ENCODE peak calls at places on chromosomes 12 and 14, in nine cellular contexts. S is IMR-90, W is thyroid gland, E is H54, C is Right ventricle myocardium inferior, J is vagina, O is frontal cortex, G is EH, R is hypothalamus. X is an unnamed sample.

GRCh38 chr14:77000340-77001235 is 27.9 kb downstream of the IRF2BPL start:
- DNase-seq in S (peak; percentile 79), W (no peak), E (no peak), C (no peak), J (no peak), O (no peak), G (peak; percentile 76), R (no peak), X (peak; percentile 56)

GRCh38 chr14:73612339-73613045 is at the start of gene ACOT6:
- DNase-seq in S (peak; percentile 64), W (peak; percentile 74), E (peak; percentile 85), C (peak; percentile 81), J (no peak), O (peak; percentile 63), G (peak; percentile 79), R (peak; percentile 17), X (peak; percentile 60)

GRCh38 chr12:24901975-24902461 is 46.9 kb downstream of the BCAT1 start:
- DNase-seq in S (no peak), W (no peak), E (no peak), C (peak; percentile 62), J (no peak), O (peak; percentile 52), G (no peak), R (no peak), X (peak; percentile 47)

GRCh38 chr12:21483531-21483930 is 17.9 kb downstream of the RECQL start:
- DNase-seq in S (no peak), W (no peak), E (no peak), C (no peak), J (no peak), O (no peak), G (no peak), R (no peak), X (no peak)

GRCh38 chr14:91063119-91063518 is 2.7 kb upstream of the RPS6KA5 start:
- DNase-seq in S (no peak), W (no peak), E (peak; percentile 33), C (no peak), J (no peak), O (no peak), G (peak; percentile 11), R (no peak), X (no peak)

GRCh38 chr12:47360771-47361388 is 281.1 kb upstream of the AMIGO2 start:
- DNase-seq in S (no peak), W (no peak), E (no peak), C (no peak), J (no peak), O (no peak), G (peak; percentile 29), R (no peak), X (no peak)

GRCh38 chr14:91017011-91017410 is 43.4 kb downstream of the RPS6KA5 start:
- DNase-seq in S (no peak), W (no peak), E (no peak), C (no peak), J (no peak), O (no peak), G (no peak), R (no peak), X (no peak)

GRCh38 chr12:105928436-105928835 is 210.3 kb downstream of the NUAK1 start:
- DNase-seq in S (no peak), W (peak; percentile 58), E (no peak), C (no peak), J (no peak), O (no peak), G (no peak), R (no peak), X (no peak)

GRCh38 chr12:113276306-113276705 is 55.0 kb downstream of the TPCN1 start:
- DNase-seq in S (peak; percentile 13), W (no peak), E (no peak), C (no peak), J (no peak), O (no peak), G (no peak), R (no peak), X (no peak)

GRCh38 chr12:113547157-113547556 is 75.5 kb upstream of the LHX5 start:
- DNase-seq in S (no peak), W (no peak), E (no peak), C (no peak), J (no peak), O (no peak), G (no peak), R (no peak), X (no peak)

GRCh38 chr12:57134949-57135348 is 6.7 kb downstream of the LRP1 start:
- DNase-seq in S (no peak), W (no peak), E (no peak), C (no peak), J (no peak), O (no peak), G (no peak), R (no peak), X (no peak)

GRCh38 chr12:92047058-92047826 is 98.4 kb downstream of the BTG1 start:
- DNase-seq in S (peak; percentile 29), W (no peak), E (no peak), C (no peak), J (no peak), O (no peak), G (no peak), R (no peak), X (no peak)

GRCh38 chr14:21087294-21088091 is 11.0 kb downstream of the ZNF219 start:
- DNase-seq in S (peak; percentile 98), W (no peak), E (peak; percentile 85), C (no peak), J (peak; percentile 87), O (peak; percentile 79), G (peak; percentile 97), R (no peak), X (peak; percentile 70)

GRCh38 chr14:21308479-21309237 is 28.8 kb downstream of the RPGRIP1 start:
- DNase-seq in S (peak; percentile 23), W (peak; percentile 86), E (no peak), C (no peak), J (peak; percentile 87), O (no peak), G (peak; percentile 57), R (peak; percentile 9), X (peak; percentile 42)

GRCh38 chr14:68042591-68043210 is 223.1 kb downstream of the RAD51B start:
- DNase-seq in S (no peak), W (peak; percentile 70), E (no peak), C (no peak), J (no peak), O (no peak), G (peak; percentile 9), R (no peak), X (no peak)

GRCh38 chr14:65239143-65239672 is 136.9 kb upstream of the MAX start:
- DNase-seq in S (peak; percentile 77), W (no peak), E (no peak), C (no peak), J (no peak), O (no peak), G (peak; percentile 92), R (no peak), X (no peak)

GRCh38 chr12:53182836-53183235 is 2.1 kb upstream of the CSAD start:
- DNase-seq in S (no peak), W (no peak), E (no peak), C (no peak), J (no peak), O (no peak), G (no peak), R (no peak), X (no peak)

GRCh38 chr12:96274331-96274730 is 80.2 kb downstream of the ELK3 start:
- DNase-seq in S (peak; percentile 77), W (no peak), E (no peak), C (no peak), J (no peak), O (no peak), G (peak; percentile 64), R (no peak), X (no peak)

GRCh38 chr12:51357374-51358047 is 11.0 kb upstream of the CELA1 start:
- DNase-seq in S (no peak), W (no peak), E (no peak), C (no peak), J (no peak), O (no peak), G (no peak), R (no peak), X (no peak)

GRCh38 chr12:2295941-2296461 is 243.2 kb downstream of the CACNA1C start:
- DNase-seq in S (peak; percentile 89), W (no peak), E (peak; percentile 58), C (no peak), J (no peak), O (no peak), G (peak; percentile 92), R (no peak), X (no peak)

GRCh38 chr14:105474478-105475268 is at the start of gene CRIP2:
- DNase-seq in S (peak; percentile 10), W (peak; percentile 59), E (peak; percentile 84), C (peak; percentile 83), J (no peak), O (peak; percentile 92), G (peak; percentile 48), R (no peak), X (no peak)

GRCh38 chr14:99537399-99537798 is 56.2 kb downstream of the CCNK start:
- DNase-seq in S (peak; percentile 83), W (peak; percentile 72), E (peak; percentile 86), C (no peak), J (no peak), O (no peak), G (peak; percentile 91), R (no peak), X (no peak)

GRCh38 chr12:88501976-88502938 is 78.0 kb downstream of the KITLG start:
- DNase-seq in S (peak; percentile 48), W (no peak), E (no peak), C (no peak), J (no peak), O (no peak), G (peak; percentile 48), R (no peak), X (no peak)

GRCh38 chr14:60002819-60003492 is 83.0 kb downstream of the LRRC9 start:
- DNase-seq in S (no peak), W (peak; percentile 68), E (no peak), C (peak; percentile 81), J (no peak), O (no peak), G (no peak), R (no peak), X (no peak)

GRCh38 chr12:104656383-104656782 is 199.6 kb downstream of the CHST11 start:
- DNase-seq in S (no peak), W (no peak), E (no peak), C (no peak), J (no peak), O (no peak), G (no peak), R (no peak), X (no peak)

GRCh38 chr12:109302358-109302757 is 6.7 kb downstream of the FOXN4 start:
- DNase-seq in S (no peak), W (no peak), E (no peak), C (no peak), J (no peak), O (no peak), G (no peak), R (no peak), X (no peak)

GRCh38 chr14:69580009-69580577 is 5.4 kb upstream of the CCDC177 start:
- DNase-seq in S (peak; percentile 96), W (no peak), E (no peak), C (no peak), J (no peak), O (no peak), G (peak; percentile 58), R (no peak), X (no peak)

GRCh38 chr12:9687228-9687627 is 17.7 kb downstream of the CLEC2D start:
- DNase-seq in S (peak; percentile 49), W (no peak), E (no peak), C (no peak), J (no peak), O (no peak), G (peak; percentile 18), R (no peak), X (no peak)

GRCh38 chr12:132807295-132808222 is 21.1 kb downstream of the GOLGA3 start:
- DNase-seq in S (no peak), W (no peak), E (no peak), C (no peak), J (no peak), O (no peak), G (no peak), R (no peak), X (no peak)

GRCh38 chr12:49017764-49018281 is 753 bp downstream of the PRKAG1 start:
- DNase-seq in S (peak; percentile 46), W (no peak), E (no peak), C (no peak), J (no peak), O (no peak), G (peak; percentile 64), R (no peak), X (no peak)

GRCh38 chr14:99230271-99231141 is 41.5 kb downstream of the BCL11B start:
- DNase-seq in S (no peak), W (peak; percentile 86), E (no peak), C (peak; percentile 31), J (no peak), O (no peak), G (no peak), R (no peak), X (no peak)

X was measured in occipital lobe.